ENCODE peak calls at places on chromosomes 3 and 15, in nine cellular contexts. F is T-helper 17 cell; Y is mesenchymal stem cell; U is T-helper 2 cell; W is NCI-H1417; P is GM23248; Q is cardiac muscle cell; K is effector memory CD8-positive, alpha-beta T cell; J is kidney glomerular epithelial cell. S is an unnamed sample.
A peak's percentile ranks its signal among the peaks of the same experiment; 100 is the strongest.

GRCh38 chr15:101537681-101538080 is 48.2 kb upstream of the PCSK6 start:
- DNase-seq in F (no peak), Y (peak; percentile 27), U (no peak), W (no peak), P (no peak), Q (no peak), K (no peak), J (no peak), S (no peak)

GRCh38 chr15:29050870-29051269 is 165.1 kb downstream of the APBA2 start:
- DNase-seq in F (no peak), Y (peak; percentile 61), U (no peak), W (no peak), P (peak; percentile 4), Q (peak; percentile 52), K (peak; percentile 9), J (no peak), S (peak; percentile 7)

GRCh38 chr15:64599716-64600115 is 139.3 kb downstream of the ZNF609 start:
- DNase-seq in F (no peak), Y (peak; percentile 54), U (no peak), W (no peak), P (peak; percentile 48), Q (peak; percentile 47), K (no peak), J (no peak), S (peak; percentile 35)

GRCh38 chr3:194598771-194599557 is 34.3 kb downstream of the TMEM44 start:
- DNase-seq in F (no peak), Y (peak; percentile 95), U (no peak), W (no peak), P (peak; percentile 92), Q (peak; percentile 98), K (no peak), J (peak; percentile 88), S (peak; percentile 91)

GRCh38 chr3:153273767-153274443 is 111.9 kb downstream of the RAP2B start:
- DNase-seq in F (no peak), Y (no peak), U (no peak), W (no peak), P (peak; percentile 88), Q (peak; percentile 58), K (no peak), J (peak; percentile 9), S (peak; percentile 60)

GRCh38 chr3:44114142-44114541 is 127.5 kb upstream of the TOPAZ1 start:
- DNase-seq in F (peak; percentile 16), Y (no peak), U (no peak), W (no peak), P (peak; percentile 56), Q (peak; percentile 34), K (no peak), J (no peak), S (peak; percentile 37)

GRCh38 chr3:38164136-38164965 is 986 bp upstream of the OXSR1 start:
- DNase-seq in F (no peak), Y (no peak), U (no peak), W (no peak), P (no peak), Q (no peak), K (no peak), J (no peak), S (no peak)

GRCh38 chr3:8464668-8465067 is 37.0 kb upstream of the LMCD1 start:
- DNase-seq in F (no peak), Y (no peak), U (no peak), W (no peak), P (no peak), Q (no peak), K (no peak), J (no peak), S (no peak)

GRCh38 chr3:123678108-123678511 is 93.3 kb upstream of the HACD2 start:
- DNase-seq in F (no peak), Y (peak; percentile 76), U (no peak), W (no peak), P (peak; percentile 85), Q (peak; percentile 75), K (no peak), J (peak; percentile 99), S (peak; percentile 99)

GRCh38 chr3:113536627-113537101 is 4.3 kb downstream of the SIDT1 start:
- DNase-seq in F (no peak), Y (no peak), U (no peak), W (no peak), P (peak; percentile 17), Q (peak; percentile 47), K (no peak), J (no peak), S (no peak)

GRCh38 chr15:76987896-76988860 is 6.7 kb upstream of the PSTPIP1 start:
- DNase-seq in F (no peak), Y (no peak), U (no peak), W (no peak), P (no peak), Q (no peak), K (no peak), J (no peak), S (no peak)

GRCh38 chr3:125381743-125382142 is 6.6 kb upstream of the ZNF148 start:
- DNase-seq in F (no peak), Y (peak; percentile 52), U (no peak), W (no peak), P (peak; percentile 67), Q (no peak), K (no peak), J (peak; percentile 49), S (peak; percentile 58)

GRCh38 chr3:101177577-101177976 is 142.8 kb downstream of the IMPG2 start:
- DNase-seq in F (no peak), Y (no peak), U (no peak), W (no peak), P (no peak), Q (no peak), K (no peak), J (no peak), S (no peak)

GRCh38 chr3:169813757-169814517 is 1.2 kb upstream of the LRRC34 start:
- DNase-seq in F (peak; percentile 64), Y (no peak), U (peak; percentile 56), W (peak; percentile 10), P (peak; percentile 60), Q (peak; percentile 53), K (peak; percentile 71), J (no peak), S (peak; percentile 24)

GRCh38 chr15:100588638-100589242 is 13.2 kb downstream of the LINS1 start:
- DNase-seq in F (no peak), Y (peak; percentile 9), U (no peak), W (no peak), P (no peak), Q (peak; percentile 8), K (no peak), J (no peak), S (no peak)

GRCh38 chr3:196569003-196569516 is 600 bp downstream of the FBXO45 start:
- DNase-seq in F (peak; percentile 30), Y (peak; percentile 53), U (peak; percentile 43), W (no peak), P (peak; percentile 72), Q (peak; percentile 31), K (peak; percentile 52), J (peak; percentile 34), S (peak; percentile 34)

GRCh38 chr15:84840741-84841429 is 23.7 kb downstream of the ALPK3 start:
- DNase-seq in F (no peak), Y (peak; percentile 86), U (no peak), W (peak; percentile 13), P (peak; percentile 88), Q (peak; percentile 82), K (no peak), J (peak; percentile 15), S (peak; percentile 82)

GRCh38 chr3:111747490-111747889 is 111.6 kb upstream of the PHLDB2 start:
- DNase-seq in F (no peak), Y (peak; percentile 28), U (no peak), W (no peak), P (peak; percentile 69), Q (no peak), K (no peak), J (peak; percentile 34), S (no peak)

GRCh38 chr3:124486324-124486723 is 243.9 kb upstream of the UMPS start:
- DNase-seq in F (no peak), Y (no peak), U (no peak), W (no peak), P (peak; percentile 13), Q (no peak), K (no peak), J (no peak), S (no peak)

GRCh38 chr15:49045691-49046112 is 544 bp downstream of the SECISBP2L start:
- DNase-seq in F (no peak), Y (peak; percentile 59), U (no peak), W (peak; percentile 53), P (peak; percentile 66), Q (peak; percentile 52), K (no peak), J (peak; percentile 67), S (peak; percentile 51)

GRCh38 chr15:42344763-42345162 is 14.5 kb upstream of the CAPN3 start:
- DNase-seq in F (no peak), Y (peak; percentile 30), U (no peak), W (no peak), P (peak; percentile 90), Q (peak; percentile 90), K (no peak), J (peak; percentile 6), S (peak; percentile 89)

GRCh38 chr3:169945313-169945712 is 21.3 kb upstream of the SEC62 start:
- DNase-seq in F (no peak), Y (peak; percentile 14), U (no peak), W (no peak), P (peak; percentile 42), Q (peak; percentile 21), K (no peak), J (no peak), S (no peak)

GRCh38 chr15:80609512-80609946 is 85.6 kb upstream of the ABHD17C start:
- DNase-seq in F (no peak), Y (no peak), U (no peak), W (peak; percentile 54), P (peak; percentile 14), Q (peak; percentile 69), K (no peak), J (no peak), S (peak; percentile 77)

GRCh38 chr3:41196499-41197410 is 2.5 kb upstream of the CTNNB1 start:
- DNase-seq in F (no peak), Y (no peak), U (no peak), W (no peak), P (no peak), Q (no peak), K (no peak), J (no peak), S (no peak)

GRCh38 chr15:92383528-92384326 is 10.0 kb upstream of the ST8SIA2 start:
- DNase-seq in F (no peak), Y (no peak), U (no peak), W (no peak), P (peak; percentile 44), Q (peak; percentile 30), K (peak; percentile 4), J (no peak), S (no peak)

GRCh38 chr3:99674086-99674789 is 35.8 kb downstream of the COL8A1 start:
- DNase-seq in F (no peak), Y (no peak), U (no peak), W (no peak), P (peak; percentile 34), Q (peak; percentile 74), K (no peak), J (peak; percentile 66), S (peak; percentile 63)

GRCh38 chr15:68055224-68055705 is 1.1 kb downstream of the PIAS1 start:
- DNase-seq in F (peak; percentile 24), Y (peak; percentile 63), U (peak; percentile 30), W (peak; percentile 79), P (peak; percentile 81), Q (peak; percentile 52), K (peak; percentile 60), J (peak; percentile 55), S (peak; percentile 42)

GRCh38 chr15:101023501-101024110 is 104.4 kb downstream of the LRRK1 start:
- DNase-seq in F (no peak), Y (no peak), U (no peak), W (no peak), P (no peak), Q (peak; percentile 55), K (no peak), J (no peak), S (peak; percentile 44)

GRCh38 chr3:45997942-45998341 is 2.3 kb upstream of the FYCO1 start:
- DNase-seq in F (no peak), Y (no peak), U (no peak), W (no peak), P (no peak), Q (no peak), K (no peak), J (no peak), S (no peak)

GRCh38 chr3:138348107-138348949 is at the start of gene MRAS:
- DNase-seq in F (no peak), Y (peak; percentile 84), U (no peak), W (peak; percentile 86), P (peak; percentile 95), Q (peak; percentile 90), K (no peak), J (peak; percentile 75), S (peak; percentile 75)

GRCh38 chr3:104669083-104669482 is 697.6 kb upstream of the ALCAM start:
- DNase-seq in F (no peak), Y (no peak), U (no peak), W (no peak), P (no peak), Q (no peak), K (no peak), J (no peak), S (no peak)

S was measured in amniotic epithelial cell.